ENCODE peak calls at places on chromosomes 2 and 18, in nine cellular contexts. F is hepatic stellate cell; L is activated CD4-positive, alpha-beta T cell treated with anti-CD3 and anti-CD28 coated beads for 36 hours; H is germinal center; I is Caki2; Q is NCI-H1092; U is posterior cingulate gyrus; G is effector memory CD8-positive, alpha-beta T cell; X is left lung. Y is an unnamed sample.

GRCh38 chr2:28613181-28613580 is 117.3 kb downstream of the PLB1 start:
- DNase-seq in F (no peak), L (peak), H (no peak), I (no peak), Q (no peak), U (no peak), G (no peak), X (no peak), Y (no peak)

GRCh38 chr18:57859314-57859713 is 56.2 kb upstream of the ATP8B1 start:
- DNase-seq in F (no peak), L (peak), H (peak), I (no peak), Q (no peak), U (no peak), G (no peak), X (no peak), Y (no peak)

GRCh38 chr2:74567862-74568261 is 13.3 kb downstream of the DOK1 start:
- DNase-seq in F (peak), L (no peak), H (no peak), I (no peak), Q (no peak), U (no peak), G (no peak), X (no peak), Y (no peak)

GRCh38 chr2:154425999-154426398 is 272.5 kb upstream of the KCNJ3 start:
- DNase-seq in F (no peak), L (no peak), H (no peak), I (no peak), Q (no peak), U (no peak), G (no peak), X (no peak), Y (no peak)

GRCh38 chr2:197873293-197873701 is 68.9 kb downstream of the PLCL1 start:
- DNase-seq in F (peak), L (no peak), H (no peak), I (no peak), Q (no peak), U (peak), G (no peak), X (no peak), Y (no peak)

GRCh38 chr18:22370414-22370813 is 47.3 kb downstream of the CTAGE1 start:
- DNase-seq in F (no peak), L (no peak), H (no peak), I (no peak), Q (no peak), U (no peak), G (no peak), X (no peak), Y (no peak)

GRCh38 chr2:239801404-239802100 is 223.6 kb downstream of the NDUFA10 start:
- DNase-seq in F (no peak), L (no peak), H (no peak), I (no peak), Q (no peak), U (peak), G (no peak), X (no peak), Y (no peak)

GRCh38 chr2:124572953-124573634 is 548.0 kb downstream of the CNTNAP5 start:
- DNase-seq in F (no peak), L (no peak), H (no peak), I (no peak), Q (no peak), U (no peak), G (no peak), X (no peak), Y (no peak)